ENCODE peak calls at places on chromosomes 2 and 18, in six cellular contexts. F, P, R, V, K and B are unnamed samples.

GRCh38 chr18:49025767-49026500 is 75.2 kb upstream of the SMAD7 start:
- DNase-seq in K (no peak), R (peak; percentile 32), V (peak; percentile 7), F (no peak), P (no peak), B (no peak)

GRCh38 chr18:63162271-63163014 is 157.1 kb downstream of the BCL2 start:
- DNase-seq in V (no peak), P (no peak), K (no peak), F (no peak), R (no peak), B (no peak)

GRCh38 chr18:28412521-28412920 is 235.6 kb upstream of the CDH2 start:
- DNase-seq in R (no peak), F (no peak), V (no peak), K (no peak), P (no peak), B (no peak)

GRCh38 chr18:23593720-23594119 is 7.4 kb upstream of the NPC1 start:
- DNase-seq in F (no peak), P (no peak), K (no peak), R (no peak), V (no peak), B (no peak)

GRCh38 chr2:113760400-113760799 is 4.0 kb upstream of the SLC35F5 start:
- DNase-seq in P (no peak), F (no peak), V (no peak), K (no peak), R (no peak), B (no peak)

GRCh38 chr18:2906522-2907458 is 60.0 kb downstream of the EMILIN2 start:
- DNase-seq in F (peak; percentile 31), V (peak; percentile 71), R (peak; percentile 72), K (no peak), P (peak; percentile 39), B (no peak)

GRCh38 chr2:239465017-239466001 is 64.5 kb upstream of the HDAC4 start:
- DNase-seq in P (no peak), R (peak; percentile 86), F (no peak), V (no peak), K (peak; percentile 69), B (peak; percentile 94)

GRCh38 chr2:150464270-150464669 is 23.2 kb downstream of the RND3 start:
- DNase-seq in V (no peak), R (no peak), P (no peak), F (no peak), K (no peak), B (no peak)

GRCh38 chr18:76167440-76167839 is 327.6 kb downstream of the ZNF516 start:
- DNase-seq in V (no peak), K (no peak), F (no peak), R (no peak), P (no peak), B (no peak)

GRCh38 chr2:97764559-97765263 is 51.3 kb downstream of the ZAP70 start:
- DNase-seq in P (no peak), K (no peak), F (no peak), V (no peak), R (no peak), B (no peak)

GRCh38 chr2:170771049-170771937 is 1.1 kb downstream of the ERICH2 start:
- DNase-seq in F (no peak), P (peak; percentile 15), R (no peak), K (no peak), V (no peak), B (no peak)

GRCh38 chr18:75405341-75405740 is 22.2 kb downstream of the SMIM21 start:
- DNase-seq in V (no peak), P (no peak), R (no peak), F (no peak), K (no peak), B (no peak)

GRCh38 chr2:227402959-227403358 is 15.2 kb upstream of the SCYGR1 start:
- DNase-seq in R (no peak), F (no peak), V (no peak), P (no peak), K (no peak), B (no peak)

GRCh38 chr2:227407601-227408089 is 19.9 kb upstream of the SCYGR1 start:
- DNase-seq in F (no peak), K (peak; percentile 59), P (no peak), R (peak; percentile 80), V (no peak), B (peak; percentile 42)

GRCh38 chr2:227404575-227404974 is 16.8 kb upstream of the SCYGR1 start:
- DNase-seq in R (no peak), K (no peak), V (no peak), F (no peak), P (no peak), B (no peak)

GRCh38 chr2:227410191-227410590 is 22.4 kb upstream of the SCYGR1 start:
- DNase-seq in P (no peak), R (no peak), F (no peak), K (no peak), V (no peak), B (no peak)

GRCh38 chr2:227406177-227407031 is 18.7 kb upstream of the SCYGR1 start:
- DNase-seq in K (peak; percentile 20), V (peak; percentile 93), P (no peak), R (peak; percentile 62), F (peak; percentile 96), B (peak; percentile 75)
- H3K4me1 ChIP-seq in K (peaks cover 15% of the 10 kb centered on the region), V (peaks cover 12% of the 10 kb centered on the region), P (peaks cover 1% of the 10 kb centered on the region), R (peaks cover 2% of the 10 kb centered on the region), F (peaks cover 5% of the 10 kb centered on the region), B (peaks cover 10% of the 10 kb centered on the region)

GRCh38 chr2:74201596-74201995 is 3.2 kb downstream of the MTHFD2 start:
- DNase-seq in R (no peak), F (no peak), V (no peak), K (no peak), P (no peak), B (no peak)

GRCh38 chr2:74206180-74206688 is 7.8 kb downstream of the MTHFD2 start:
- DNase-seq in F (no peak), V (peak; percentile 20), K (no peak), P (peak; percentile 60), R (no peak), B (no peak)

GRCh38 chr2:74205113-74205512 is 6.7 kb downstream of the MTHFD2 start:
- DNase-seq in K (no peak), R (no peak), P (no peak), V (no peak), F (no peak), B (no peak)

GRCh38 chr2:74204436-74204835 is 6.0 kb downstream of the MTHFD2 start:
- DNase-seq in V (no peak), F (no peak), R (no peak), P (no peak), K (no peak), B (no peak)

GRCh38 chr2:74205586-74205985 is 7.2 kb downstream of the MTHFD2 start:
- DNase-seq in P (peak; percentile 22), F (no peak), V (peak; percentile 27), R (no peak), K (no peak), B (no peak)
- H3K4me1 ChIP-seq in P (peaks cover 37% of the 10 kb centered on the region), F (no peaks in the 10 kb centered on the region), V (peaks cover 15% of the 10 kb centered on the region), R (peaks cover 4% of the 10 kb centered on the region), K (peaks cover 67% of the 10 kb centered on the region), B (peaks cover 5% of the 10 kb centered on the region)

DNA sequence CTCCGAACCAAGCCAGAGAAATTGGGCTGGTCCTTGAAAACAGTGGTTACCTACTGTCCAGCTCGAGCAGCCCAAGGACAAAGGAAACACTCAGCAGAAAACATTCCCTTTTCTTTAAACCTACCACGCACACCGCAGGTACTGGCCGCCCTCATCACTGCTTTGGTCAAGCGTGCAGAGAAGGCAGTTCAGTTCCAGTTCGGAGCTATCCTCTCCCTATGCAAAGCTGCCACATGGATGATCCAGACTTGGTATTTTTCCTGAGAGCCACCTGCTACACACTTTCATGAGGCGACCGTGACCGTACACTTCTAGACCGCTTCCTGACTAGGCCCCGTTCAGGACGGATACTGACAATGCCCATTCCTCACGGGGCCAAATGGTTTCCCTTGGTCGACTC is 4.3 kb upstream of the POLR2D start:
- DNase-seq in R (no peak), V (no peak), F (no peak), K (no peak), P (no peak), B (no peak)
- H3K4me1 ChIP-seq in R (peaks cover 1% of the 10 kb centered on the region), V (peaks cover 7% of the 10 kb centered on the region), F (peaks cover 25% of the 10 kb centered on the region), K (peaks cover 35% of the 10 kb centered on the region), P (peaks cover 16% of the 10 kb centered on the region), B (peaks cover 9% of the 10 kb centered on the region)

GRCh38 chr2:7016884-7017283 is 99.7 kb downstream of the RNF144A start:
- DNase-seq in R (no peak), P (no peak), V (no peak), F (no peak), K (no peak), B (no peak)

GRCh38 chr2:7014201-7014640 is 97.0 kb downstream of the RNF144A start:
- DNase-seq in R (no peak), K (no peak), V (no peak), F (peak; percentile 29), P (peak; percentile 38), B (no peak)

GRCh38 chr2:7013761-7014160 is 96.5 kb downstream of the RNF144A start:
- DNase-seq in R (no peak), K (no peak), V (no peak), P (no peak), F (no peak), B (no peak)

GRCh38 chr2:7016120-7016519 is 98.9 kb downstream of the RNF144A start:
- DNase-seq in R (no peak), F (no peak), V (no peak), P (no peak), K (no peak), B (no peak)

GRCh38 chr2:7015007-7015950 is 98.1 kb downstream of the RNF144A start:
- DNase-seq in V (no peak), F (peak; percentile 66), R (no peak), K (no peak), P (no peak), B (no peak)
- H3K4me1 ChIP-seq in V (peaks cover 7% of the 10 kb centered on the region), F (peaks cover 33% of the 10 kb centered on the region), R (peaks cover 21% of the 10 kb centered on the region), K (peaks cover 100% of the 10 kb centered on the region), P (no peaks in the 10 kb centered on the region), B (peaks cover 97% of the 10 kb centered on the region)

GRCh38 chr2:26765475-26766200 is 1.6 kb downstream of the SLC35F6 start:
- DNase-seq in R (no peak), K (no peak), F (no peak), V (no peak), P (no peak), B (no peak)

GRCh38 chr2:26764906-26765305 is 822 bp downstream of the SLC35F6 start:
- DNase-seq in R (no peak), V (no peak), F (no peak), P (no peak), K (no peak), B (no peak)

GRCh38 chr2:26763019-26763418 is 1.1 kb upstream of the SLC35F6 start:
- DNase-seq in F (no peak), V (no peak), K (no peak), R (no peak), P (no peak), B (no peak)

GRCh38 chr2:26767129-26767528 is 3.0 kb downstream of the SLC35F6 start:
- DNase-seq in P (no peak), V (peak; percentile 31), F (peak; percentile 29), K (no peak), R (no peak), B (no peak)

GRCh38 chr2:26764078-26764887 is at the start of gene SLC35F6:
- DNase-seq in F (peak; percentile 89), P (peak; percentile 85), V (peak; percentile 93), R (peak; percentile 95), K (peak; percentile 85), B (peak; percentile 87)
- H3K4me1 ChIP-seq in F (peaks cover 4% of the 10 kb centered on the region), P (peaks cover 31% of the 10 kb centered on the region), V (peaks cover 29% of the 10 kb centered on the region), R (peaks cover 16% of the 10 kb centered on the region), K (peaks cover 59% of the 10 kb centered on the region), B (peaks cover 43% of the 10 kb centered on the region)